ENCODE peak calls at places on chromosomes 7 and 10, in seven cellular contexts. O, S, V, G, P, R and Q are unnamed samples.

GRCh38 chr7:31997423-31997822 is 72.8 kb downstream of the PDE1C start:
- DNase-seq in O (no peak), S (no peak), V (no peak), G (no peak), P (no peak), R (no peak), Q (no peak)

GRCh38 chr7:143846692-143847091 is 55.3 kb downstream of the TCAF1 start:
- DNase-seq in O (no peak), S (no peak), V (no peak), G (no peak), P (no peak), R (no peak), Q (no peak)

GRCh38 chr10:12332572-12333381 is 16.6 kb upstream of the CAMK1D start:
- DNase-seq in O (peak; percentile 4), S (no peak), V (no peak), G (peak; percentile 19), P (peak; percentile 35), R (no peak), Q (no peak)

GRCh38 chr7:81769891-81770818 is at the start of gene HGF:
- DNase-seq in O (peak; percentile 90), S (peak; percentile 87), V (peak; percentile 89), G (peak; percentile 91), P (peak; percentile 81), R (peak; percentile 81), Q (peak; percentile 75)

GRCh38 chr7:132930881-132931280 is 151.0 kb downstream of the CHCHD3 start:
- DNase-seq in O (peak; percentile 10), S (peak; percentile 20), V (no peak), G (peak; percentile 24), P (no peak), R (no peak), Q (no peak)

GRCh38 chr10:62038609-62039190 is 137.2 kb downstream of the ARID5B start:
- DNase-seq in O (peak; percentile 87), S (peak; percentile 81), V (peak; percentile 94), G (peak; percentile 84), P (peak; percentile 88), R (peak; percentile 79), Q (peak; percentile 57)

GRCh38 chr7:18638594-18639452 is 143.3 kb downstream of the HDAC9 start:
- DNase-seq in O (peak; percentile 88), S (peak; percentile 92), V (no peak), G (peak; percentile 54), P (peak; percentile 82), R (no peak), Q (no peak)

GRCh38 chr10:21732067-21732772 is 198.2 kb downstream of the MLLT10 start:
- DNase-seq in O (peak; percentile 86), S (peak; percentile 81), V (peak; percentile 87), G (peak; percentile 88), P (peak; percentile 81), R (peak; percentile 68), Q (peak; percentile 31)

GRCh38 chr7:139108256-139109187 is 998 bp downstream of the ZC3HAV1 start:
- DNase-seq in O (peak; percentile 17), S (peak; percentile 10), V (no peak), G (peak; percentile 9), P (peak; percentile 55), R (peak; percentile 39), Q (no peak)

GRCh38 chr10:124701435-124701834 is 42.7 kb downstream of the FAM53B start:
- DNase-seq in O (peak; percentile 92), S (peak; percentile 90), V (peak; percentile 94), G (peak; percentile 93), P (peak; percentile 14), R (peak; percentile 98), Q (peak; percentile 68)

GRCh38 chr7:25710954-25711353 is 441.0 kb upstream of the NFE2L3 start:
- DNase-seq in O (no peak), S (no peak), V (no peak), G (peak; percentile 23), P (no peak), R (no peak), Q (no peak)

GRCh38 chr10:102067091-102067916 is 2.2 kb downstream of the HPS6 start:
- DNase-seq in O (no peak), S (no peak), V (no peak), G (no peak), P (no peak), R (no peak), Q (no peak)

GRCh38 chr7:137445268-137445667 is 101.7 kb upstream of the PTN start:
- DNase-seq in O (no peak), S (no peak), V (no peak), G (no peak), P (no peak), R (peak; percentile 24), Q (no peak)

GRCh38 chr10:48491422-48492139 is 113.3 kb downstream of the ARHGAP22 start:
- DNase-seq in O (no peak), S (no peak), V (peak; percentile 75), G (no peak), P (no peak), R (no peak), Q (no peak)

GRCh38 chr7:128353610-128354009 is 7.9 kb downstream of the PRRT4 start:
- DNase-seq in O (no peak), S (no peak), V (no peak), G (no peak), P (no peak), R (no peak), Q (no peak)

GRCh38 chr7:128352138-128352537 is 8.4 kb upstream of the RBM28 start:
- DNase-seq in O (peak; percentile 51), S (peak; percentile 19), V (no peak), G (peak; percentile 26), P (peak; percentile 55), R (peak; percentile 63), Q (peak; percentile 38)

GRCh38 chr7:128353189-128353588 is 8.3 kb downstream of the PRRT4 start:
- DNase-seq in O (no peak), S (no peak), V (no peak), G (no peak), P (no peak), R (no peak), Q (no peak)

GRCh38 chr7:128351296-128352123 is 7.8 kb upstream of the RBM28 start:
- DNase-seq in O (no peak), S (no peak), V (no peak), G (no peak), P (peak; percentile 21), R (peak; percentile 39), Q (no peak)

DNA sequence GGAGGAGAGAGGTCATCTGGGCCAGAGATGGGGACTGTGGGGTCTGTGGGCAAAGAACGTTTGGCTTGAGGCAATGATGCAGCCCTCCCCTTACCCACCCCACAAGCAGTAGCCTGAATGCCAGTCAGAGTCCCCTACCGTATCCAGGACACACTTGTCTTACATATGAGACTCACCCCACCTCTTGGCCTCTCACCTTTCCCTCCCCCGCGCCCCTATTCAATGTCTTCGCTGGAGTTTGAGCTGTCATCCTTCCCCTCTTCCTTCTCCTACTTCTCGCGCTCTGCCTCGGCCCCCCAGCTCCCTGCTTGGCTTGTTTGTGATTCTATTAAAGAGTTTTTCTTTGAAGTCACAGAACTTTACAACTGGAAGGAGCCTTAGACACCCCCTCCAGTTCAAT is 8.9 kb downstream of the PRRT4 start:
- DNase-seq in O (no peak), S (no peak), V (no peak), G (no peak), P (no peak), R (no peak), Q (no peak)
- H3K4me3 ChIP-seq in O (no peak overlapping the region), S (no peak overlapping the region), V (no peak overlapping the region), G (no peak overlapping the region), P (no peak overlapping the region), R (no peak overlapping the region), Q (no peak overlapping the region)

GRCh38 chr10:86391236-86391840 is 24.7 kb upstream of the GRID1 start:
- DNase-seq in O (no peak), S (no peak), V (peak; percentile 59), G (no peak), P (no peak), R (no peak), Q (no peak)

GRCh38 chr10:86387221-86387794 is 20.7 kb upstream of the GRID1 start:
- DNase-seq in O (no peak), S (no peak), V (peak; percentile 62), G (no peak), P (no peak), R (no peak), Q (no peak)

GRCh38 chr10:86390337-86391120 is 23.9 kb upstream of the GRID1 start:
- DNase-seq in O (no peak), S (no peak), V (peak; percentile 48), G (no peak), P (no peak), R (no peak), Q (no peak)

GRCh38 chr10:86388119-86388704 is 21.6 kb upstream of the GRID1 start:
- DNase-seq in O (no peak), S (no peak), V (peak; percentile 57), G (no peak), P (no peak), R (no peak), Q (no peak)

DNA sequence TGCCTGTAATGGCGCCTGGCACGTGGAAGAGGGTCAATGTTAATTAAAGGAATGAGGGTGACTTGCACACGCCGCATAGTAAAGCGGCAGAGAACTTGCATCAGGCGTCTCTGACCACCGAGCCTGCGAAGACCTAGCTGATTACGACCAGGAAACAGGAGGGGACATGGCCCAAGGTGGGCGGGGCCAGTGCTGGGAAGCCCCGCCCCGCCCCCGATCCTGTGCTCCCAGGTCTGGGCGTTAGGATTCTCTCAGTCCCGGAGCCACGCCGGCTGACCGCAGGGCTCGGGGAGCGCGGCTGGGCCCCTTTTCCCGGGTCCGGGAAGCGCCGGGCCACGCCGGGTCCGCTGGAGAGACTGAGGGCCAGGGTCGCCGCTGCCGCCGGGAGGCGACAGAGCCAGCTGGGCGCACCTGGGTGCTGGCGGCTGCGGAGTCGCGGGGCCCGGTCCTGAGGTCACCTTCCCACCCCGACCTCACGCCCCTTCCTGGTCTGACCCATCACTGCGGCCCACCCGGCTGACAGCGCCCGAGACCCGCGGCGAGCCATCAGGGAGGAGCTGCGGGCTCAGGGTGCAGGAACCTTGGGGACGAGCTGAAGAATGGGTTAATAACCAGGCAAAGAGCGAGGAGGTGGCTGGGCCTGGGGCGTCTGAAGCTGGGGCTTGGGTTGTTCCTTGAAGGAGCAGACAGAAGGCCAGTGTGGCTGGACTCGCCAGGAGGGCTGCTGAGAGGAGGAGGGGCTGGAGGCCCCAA is 23.0 kb upstream of the GRID1 start:
- DNase-seq in O (peak; percentile 56), S (no peak), V (peak; percentile 81), G (no peak), P (peak; percentile 38), R (no peak), Q (no peak)
- H3K4me3 ChIP-seq in O (peak overlapping the region; percentile 35), S (no peak overlapping the region), V (no peak overlapping the region), G (no peak overlapping the region), P (peak overlapping the region; percentile 3), R (no peak overlapping the region), Q (no peak overlapping the region)

GRCh38 chr7:97167749-97168148 is 50.3 kb downstream of the SDHAF3 start:
- DNase-seq in O (no peak), S (no peak), V (no peak), G (no peak), P (no peak), R (no peak), Q (no peak)
- H3K4me3 ChIP-seq in O (no peak overlapping the region), S (no peak overlapping the region), V (no peak overlapping the region), G (no peak overlapping the region), P (no peak overlapping the region), R (no peak overlapping the region), Q (no peak overlapping the region)

DNA sequence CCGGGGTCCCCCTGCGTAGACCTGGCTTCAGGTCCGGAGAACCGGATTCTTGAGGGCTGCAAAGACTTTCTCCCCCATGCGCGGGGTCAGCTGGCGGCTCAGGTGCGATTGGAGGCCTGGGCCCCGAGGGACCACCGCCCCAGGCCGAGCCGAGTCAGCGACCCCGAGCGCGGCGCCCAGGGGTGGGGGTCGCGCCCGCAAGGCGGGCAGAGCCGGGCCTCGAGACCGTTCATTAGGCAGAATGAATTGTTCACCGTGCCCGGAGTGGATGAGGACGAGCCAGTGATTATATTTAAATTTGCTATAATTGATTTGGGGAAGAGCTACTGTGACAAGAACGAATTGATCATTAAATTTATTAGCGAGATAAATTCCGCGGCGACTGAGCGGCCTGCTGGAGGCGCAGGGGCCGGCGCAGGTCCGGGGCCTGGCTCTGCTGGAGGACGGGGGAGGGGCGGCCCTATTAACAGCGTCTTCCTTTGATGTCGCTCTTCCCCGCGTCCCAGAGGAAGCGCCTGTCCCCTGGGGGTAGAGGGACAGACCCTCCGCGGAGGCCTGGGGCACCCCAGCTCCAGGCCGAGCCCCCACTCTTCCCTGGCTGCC is 7.5 kb downstream of the MNX1 start:
- DNase-seq in O (no peak), S (no peak), V (peak; percentile 79), G (no peak), P (no peak), R (no peak), Q (no peak)
- H3K4me3 ChIP-seq in O (no peak overlapping the region), S (no peak overlapping the region), V (no peak overlapping the region), G (no peak overlapping the region), P (no peak overlapping the region), R (no peak overlapping the region), Q (no peak overlapping the region)